ENCODE peak calls at places on chromosomes 3 and 15, in four cellular contexts. E is ovary; Q is psoas muscle; A is CD4-positive, alpha-beta T cell. G is an unnamed sample.
A peak's percentile ranks its signal among the peaks of the same experiment; 100 is the strongest.

GRCh38 chr3:111947179-111947727 is 31.6 kb upstream of the ABHD10 start:
- DNase-seq in E (no peak), Q (no peak), A (no peak), G (no peak)

GRCh38 chr3:112126501-112126900 is 6.5 kb downstream of the GCSAM start:
- DNase-seq in E (no peak), Q (no peak), A (no peak), G (no peak)

GRCh38 chr3:125123906-125124305 is 68.1 kb upstream of the HEG1 start:
- DNase-seq in E (no peak), Q (no peak), A (no peak), G (no peak)

GRCh38 chr3:141367038-141367730 is 1.1 kb upstream of the ZBTB38 start:
- DNase-seq in E (no peak), Q (peak; percentile 68), A (no peak), G (no peak)

GRCh38 chr3:36840453-36840921 is 76.1 kb upstream of the DCLK3 start:
- DNase-seq in E (no peak), Q (no peak), A (no peak), G (no peak)

GRCh38 chr3:115341208-115341607 is 194.1 kb upstream of the ZBTB20 start:
- DNase-seq in E (no peak), Q (no peak), A (no peak), G (no peak)

GRCh38 chr3:63364909-63365308 is 86.8 kb downstream of the SYNPR start:
- DNase-seq in E (no peak), Q (no peak), A (no peak), G (no peak)

GRCh38 chr3:190533511-190534282 is 19.8 kb downstream of the IL1RAP start:
- DNase-seq in E (peak; percentile 66), Q (peak; percentile 77), A (no peak), G (peak; percentile 80)

GRCh38 chr15:94080416-94080815 is 150.9 kb upstream of the MCTP2 start:
- DNase-seq in E (no peak), Q (peak; percentile 65), A (no peak), G (no peak)

GRCh38 chr3:47298439-47298838 is 15.7 kb downstream of the KLHL18 start:
- DNase-seq in E (no peak), Q (no peak), A (no peak), G (no peak)

GRCh38 chr15:90523373-90523772 is 6.3 kb upstream of the CRTC3 start:
- DNase-seq in E (no peak), Q (no peak), A (no peak), G (no peak)

GRCh38 chr3:23079976-23080375 is 123.2 kb upstream of the UBE2E2 start:
- DNase-seq in E (no peak), Q (no peak), A (no peak), G (no peak)

GRCh38 chr15:74892931-74893330 is 3.1 kb downstream of the MPI start:
- DNase-seq in E (no peak), Q (no peak), A (no peak), G (no peak)

GRCh38 chr15:31471731-31472430 is 145.2 kb downstream of the KLF13 start:
- DNase-seq in E (no peak), Q (no peak), A (no peak), G (no peak)

GRCh38 chr3:148079370-148079769 is 618.3 kb upstream of the AGTR1 start:
- DNase-seq in E (no peak), Q (no peak), A (no peak), G (no peak)

GRCh38 chr3:131907809-131908208 is 127.0 kb downstream of the CPNE4 start:
- DNase-seq in E (no peak), Q (no peak), A (no peak), G (no peak)

GRCh38 chr15:61640751-61641150 is 411.6 kb upstream of the RORA start:
- DNase-seq in E (no peak), Q (no peak), A (no peak), G (no peak)

GRCh38 chr3:159346504-159346903 is 544.6 kb downstream of the MFSD1 start:
- DNase-seq in E (no peak), Q (no peak), A (no peak), G (no peak)

GRCh38 chr3:187183210-187183862 is 13.9 kb upstream of the RTP1 start:
- DNase-seq in E (no peak), Q (no peak), A (no peak), G (no peak)

GRCh38 chr15:42133892-42134502 is 22.4 kb downstream of the PLA2G4F start:
- DNase-seq in E (no peak), Q (no peak), A (peak; percentile 13), G (peak; percentile 74)

GRCh38 chr3:73805435-73805834 is 180.7 kb upstream of the PDZRN3 start:
- DNase-seq in E (no peak), Q (peak; percentile 54), A (no peak), G (no peak)

GRCh38 chr3:130386604-130387263 is 41.3 kb downstream of the COL6A5 start:
- DNase-seq in E (no peak), Q (no peak), A (no peak), G (no peak)

GRCh38 chr3:25884981-25885380 is 95.1 kb downstream of the OXSM start:
- DNase-seq in E (no peak), Q (no peak), A (no peak), G (no peak)

GRCh38 chr3:27544372-27544865 is 60.2 kb upstream of the SLC4A7 start:
- DNase-seq in E (no peak), Q (no peak), A (no peak), G (no peak)

GRCh38 chr3:110261141-110261540 is 810.5 kb upstream of the NECTIN3 start:
- DNase-seq in E (no peak), Q (no peak), A (no peak), G (no peak)

GRCh38 chr3:72821170-72821781 is 27.0 kb downstream of the SHQ1 start:
- DNase-seq in E (no peak), Q (no peak), A (no peak), G (no peak)

GRCh38 chr3:151293127-151293526 is 14.8 kb upstream of the P2RY14 start:
- DNase-seq in E (no peak), Q (no peak), A (no peak), G (no peak)

GRCh38 chr3:14179795-14180194 is 1.2 kb downstream of the LSM3 start:
- DNase-seq in E (no peak), Q (no peak), A (no peak), G (no peak)

GRCh38 chr3:57228734-57229505 is 1.4 kb downstream of the APPL1 start:
- DNase-seq in E (no peak), Q (no peak), A (no peak), G (no peak)

GRCh38 chr15:91308855-91309254 is 208.8 kb downstream of the SV2B start:
- DNase-seq in E (no peak), Q (no peak), A (no peak), G (no peak)

GRCh38 chr3:25441234-25441856 is 13.3 kb downstream of the RARB start:
- DNase-seq in E (no peak), Q (peak; percentile 19), A (no peak), G (no peak)

GRCh38 chr15:52191207-52191606 is at the start of gene GNB5:
- DNase-seq in E (no peak), Q (no peak), A (no peak), G (no peak)
- H3K27me3 ChIP-seq in E (no peaks in the 10 kb centered on the region), Q (no peaks in the 10 kb centered on the region), A (no peaks in the 10 kb centered on the region), G (no peaks in the 10 kb centered on the region)

GRCh38 chr15:60006808-60007346 is 2.8 kb downstream of the FOXB1 start:
- DNase-seq in E (no peak), Q (no peak), A (no peak), G (no peak)

GRCh38 chr15:60006203-60006782 is 2.2 kb downstream of the FOXB1 start:
- DNase-seq in E (no peak), Q (no peak), A (peak; percentile 31), G (peak; percentile 52)

GRCh38 chr15:60004019-60004845 is at the start of gene FOXB1:
- DNase-seq in E (no peak), Q (no peak), A (no peak), G (no peak)

GRCh38 chr15:60004846-60005351 is 788 bp downstream of the FOXB1 start:
- DNase-seq in E (no peak), Q (no peak), A (no peak), G (peak; percentile 44)

GRCh38 chr15:60005352-60006202 is 1.5 kb downstream of the FOXB1 start:
- DNase-seq in E (no peak), Q (no peak), A (no peak), G (peak; percentile 43)
- H3K27me3 ChIP-seq in E (peaks cover 12% of the 10 kb centered on the region), Q (peaks cover 7% of the 10 kb centered on the region), A (peaks cover 100% of the 10 kb centered on the region), G (peaks cover 99% of the 10 kb centered on the region)

GRCh38 chr15:37106490-37107001 is 6.2 kb upstream of the MEIS2 start:
- DNase-seq in E (peak; percentile 72), Q (peak; percentile 55), A (no peak), G (no peak)

GRCh38 chr15:37108725-37109124 is 8.4 kb upstream of the MEIS2 start:
- DNase-seq in E (no peak), Q (no peak), A (no peak), G (no peak)

GRCh38 chr15:37105795-37106333 is 5.5 kb upstream of the MEIS2 start:
- DNase-seq in E (no peak), Q (no peak), A (no peak), G (no peak)

GRCh38 chr15:37107754-37108724 is 7.7 kb upstream of the MEIS2 start:
- DNase-seq in E (no peak), Q (no peak), A (no peak), G (no peak)

DNA sequence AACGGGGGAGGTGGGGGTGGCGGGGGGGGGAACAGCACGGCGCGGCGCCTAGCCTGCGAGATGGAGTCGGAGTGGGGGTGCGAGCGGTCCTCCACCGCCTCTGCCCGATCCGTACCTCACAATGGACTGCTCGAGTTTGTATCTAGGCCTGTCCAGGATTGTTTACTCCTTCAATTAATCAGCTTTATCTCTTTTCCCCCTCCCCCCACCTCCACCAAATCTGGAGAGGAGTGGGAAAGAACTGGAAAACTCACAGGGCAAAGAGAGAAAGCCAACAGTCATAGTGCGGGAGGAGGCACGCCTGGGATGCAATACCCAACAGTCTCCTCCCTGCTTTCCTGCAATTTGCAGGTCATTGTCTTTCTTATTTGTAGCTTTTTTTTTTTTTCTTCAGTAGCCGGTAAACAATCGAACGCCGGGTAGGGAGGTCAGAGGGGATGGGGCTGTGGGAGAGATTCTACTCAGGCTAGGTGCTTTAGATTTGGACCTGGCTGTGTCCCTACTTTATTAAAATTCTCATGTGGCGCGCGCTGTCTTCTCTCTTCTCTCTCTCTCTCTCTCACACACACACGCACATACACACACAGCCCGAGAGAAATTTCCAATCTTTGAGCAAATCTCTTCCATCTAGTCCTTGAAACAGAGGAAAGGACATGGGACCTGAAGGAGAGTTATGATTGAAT is 6.9 kb upstream of the MEIS2 start:
- DNase-seq in E (no peak), Q (no peak), A (no peak), G (no peak)
- H3K27me3 ChIP-seq in E (no peaks in the 10 kb centered on the region), Q (peaks cover 15% of the 10 kb centered on the region), A (peaks cover 93% of the 10 kb centered on the region), G (peaks cover 84% of the 10 kb centered on the region)

GRCh38 chr15:38622317-38622716 is 57.7 kb upstream of the RASGRP1 start:
- DNase-seq in E (no peak), Q (no peak), A (no peak), G (no peak)
- H3K27me3 ChIP-seq in E (no peaks in the 10 kb centered on the region), Q (peaks cover 2% of the 10 kb centered on the region), A (no peaks in the 10 kb centered on the region), G (no peaks in the 10 kb centered on the region)

GRCh38 chr3:127168271-127168670 is 24.7 kb upstream of the PRR23E start:
- DNase-seq in E (no peak), Q (peak; percentile 54), A (no peak), G (no peak)
- H3K27me3 ChIP-seq in E (no peaks in the 10 kb centered on the region), Q (no peaks in the 10 kb centered on the region), A (peaks cover 5% of the 10 kb centered on the region), G (peaks cover 5% of the 10 kb centered on the region)

GRCh38 chr3:196377321-196377720 is 39.1 kb upstream of the TM4SF19 start:
- DNase-seq in E (no peak), Q (no peak), A (no peak), G (no peak)
- H3K27me3 ChIP-seq in E (no peaks in the 10 kb centered on the region), Q (no peaks in the 10 kb centered on the region), A (no peaks in the 10 kb centered on the region), G (no peaks in the 10 kb centered on the region)